ENCODE peak calls at places on chromosomes 3 and 15, in four cellular contexts. One of them, this sample, is unnamed.

GRCh38 chr3:173429076-173429475 is 31.5 kb downstream of the NLGN1 start:
- DNase-seq in AG08396: no peak
- DNase-seq in endothelial cell: no peak
- DNase-seq in ACHN: no peak
- DNase-seq in this sample: no peak

GRCh38 chr3:16148783-16149182 is 25.7 kb upstream of the GALNT15 start:
- DNase-seq in AG08396: peak
- DNase-seq in endothelial cell: no peak
- DNase-seq in ACHN: no peak
- DNase-seq in this sample: peak

GRCh38 chr3:13420817-13421755 is 964 bp upstream of the NUP210 start:
- DNase-seq in AG08396: no peak
- DNase-seq in endothelial cell: peak
- DNase-seq in ACHN: no peak
- DNase-seq in this sample: no peak

GRCh38 chr3:12138044-12138443 is 20.7 kb downstream of the TIMP4 start:
- DNase-seq in AG08396: peak
- DNase-seq in endothelial cell: peak
- DNase-seq in ACHN: peak
- DNase-seq in this sample: no peak

GRCh38 chr3:80733522-80734176 is 965.9 kb upstream of the ROBO1 start:
- DNase-seq in AG08396: no peak
- DNase-seq in endothelial cell: peak
- DNase-seq in ACHN: no peak
- DNase-seq in this sample: no peak

GRCh38 chr3:53056442-53056841 is 10.6 kb upstream of the SFMBT1 start:
- DNase-seq in AG08396: no peak
- DNase-seq in endothelial cell: peak
- DNase-seq in ACHN: peak
- DNase-seq in this sample: no peak

GRCh38 chr3:138653567-138653966 is 45.0 kb downstream of the FAIM start:
- DNase-seq in AG08396: no peak
- DNase-seq in endothelial cell: no peak
- DNase-seq in ACHN: no peak
- DNase-seq in this sample: no peak

GRCh38 chr3:194395201-194395600 is 3.9 kb downstream of the GP5 start:
- DNase-seq in AG08396: no peak
- DNase-seq in endothelial cell: no peak
- DNase-seq in ACHN: no peak
- DNase-seq in this sample: peak

GRCh38 chr15:61935493-61935892 is 124.8 kb downstream of the VPS13C start:
- DNase-seq in AG08396: no peak
- DNase-seq in endothelial cell: no peak
- DNase-seq in ACHN: no peak
- DNase-seq in this sample: no peak

GRCh38 chr15:29138260-29138659 is 131.4 kb downstream of the NSMCE3 start:
- DNase-seq in AG08396: no peak
- DNase-seq in endothelial cell: no peak
- DNase-seq in ACHN: no peak
- DNase-seq in this sample: no peak

GRCh38 chr15:45126535-45127158 is 3.0 kb downstream of the DUOXA1 start:
- DNase-seq in AG08396: no peak
- DNase-seq in endothelial cell: peak
- DNase-seq in ACHN: peak
- DNase-seq in this sample: peak

GRCh38 chr15:90101130-90101968 is 919 bp downstream of the IDH2 start:
- DNase-seq in AG08396: no peak
- DNase-seq in endothelial cell: peak
- DNase-seq in ACHN: peak
- DNase-seq in this sample: peak

GRCh38 chr15:70778258-70779076 is 15.1 kb upstream of the UACA start:
- DNase-seq in AG08396: peak
- DNase-seq in endothelial cell: no peak
- DNase-seq in ACHN: no peak
- DNase-seq in this sample: no peak

GRCh38 chr3:42689421-42690014 is 4.2 kb downstream of the KLHL40 start:
- DNase-seq in AG08396: no peak
- DNase-seq in endothelial cell: no peak
- DNase-seq in ACHN: no peak
- DNase-seq in this sample: no peak

GRCh38 chr3:94360982-94361381 is 298.1 kb downstream of the NSUN3 start:
- DNase-seq in AG08396: no peak
- DNase-seq in endothelial cell: no peak
- DNase-seq in ACHN: no peak
- DNase-seq in this sample: no peak

GRCh38 chr3:158791259-158791920 is 10.5 kb upstream of the MFSD1 start:
- DNase-seq in AG08396: peak
- DNase-seq in endothelial cell: peak
- DNase-seq in ACHN: peak
- DNase-seq in this sample: peak

GRCh38 chr3:4983739-4984510 is 4.7 kb downstream of the BHLHE40 start:
- DNase-seq in AG08396: peak
- DNase-seq in endothelial cell: no peak
- DNase-seq in ACHN: peak
- DNase-seq in this sample: peak

GRCh38 chr15:38201714-38202113 is 50.9 kb upstream of the SPRED1 start:
- DNase-seq in AG08396: no peak
- DNase-seq in endothelial cell: no peak
- DNase-seq in ACHN: no peak
- DNase-seq in this sample: no peak

GRCh38 chr3:16322189-16322588 is 57.2 kb downstream of the OXNAD1 start:
- DNase-seq in AG08396: no peak
- DNase-seq in endothelial cell: no peak
- DNase-seq in ACHN: no peak
- DNase-seq in this sample: no peak

GRCh38 chr3:142958707-142959106 is 4.8 kb downstream of the PAQR9 start:
- DNase-seq in AG08396: peak
- DNase-seq in endothelial cell: no peak
- DNase-seq in ACHN: peak
- DNase-seq in this sample: no peak

GRCh38 chr3:185924375-185924774 is 13.4 kb downstream of the TRA2B start:
- DNase-seq in AG08396: no peak
- DNase-seq in endothelial cell: no peak
- DNase-seq in ACHN: no peak
- DNase-seq in this sample: peak

GRCh38 chr3:100563652-100564215 is 45.7 kb upstream of the ADGRG7 start:
- DNase-seq in AG08396: no peak
- DNase-seq in endothelial cell: no peak
- DNase-seq in ACHN: no peak
- DNase-seq in this sample: no peak

GRCh38 chr3:129439381-129439816 is 349 bp downstream of the MBD4 start:
- DNase-seq in AG08396: peak
- DNase-seq in endothelial cell: no peak
- DNase-seq in ACHN: peak
- DNase-seq in this sample: peak

GRCh38 chr15:20356444-20357138 is 185.0 kb downstream of the GOLGA6L6 start:
- DNase-seq in AG08396: peak
- DNase-seq in endothelial cell: no peak
- DNase-seq in ACHN: peak
- DNase-seq in this sample: peak

GRCh38 chr3:12993022-12993622 is 80.1 kb downstream of the IQSEC1 start:
- DNase-seq in AG08396: peak
- DNase-seq in endothelial cell: no peak
- DNase-seq in ACHN: peak
- DNase-seq in this sample: no peak

GRCh38 chr3:47612178-47612577 is 33.5 kb upstream of the CSPG5 start:
- DNase-seq in AG08396: peak
- DNase-seq in endothelial cell: no peak
- DNase-seq in ACHN: peak
- DNase-seq in this sample: no peak

GRCh38 chr3:195133462-195133861 is 137.5 kb downstream of the XXYLT1 start:
- DNase-seq in AG08396: peak
- DNase-seq in endothelial cell: no peak
- DNase-seq in ACHN: no peak
- DNase-seq in this sample: no peak

GRCh38 chr3:166060789-166061479 is 223.7 kb upstream of the BCHE start:
- DNase-seq in AG08396: no peak
- DNase-seq in endothelial cell: no peak
- DNase-seq in ACHN: no peak
- DNase-seq in this sample: peak

GRCh38 chr3:162007722-162008121 is 511.1 kb downstream of the OTOL1 start:
- DNase-seq in AG08396: no peak
- DNase-seq in endothelial cell: no peak
- DNase-seq in ACHN: no peak
- DNase-seq in this sample: no peak

GRCh38 chr3:128328546-128329458 is 137.9 kb downstream of the DNAJB8 start:
- DNase-seq in AG08396: no peak
- DNase-seq in endothelial cell: no peak
- DNase-seq in ACHN: no peak
- DNase-seq in this sample: no peak

GRCh38 chr3:36417237-36417636 is 36.9 kb downstream of the STAC start:
- DNase-seq in AG08396: no peak
- DNase-seq in endothelial cell: no peak
- DNase-seq in ACHN: no peak
- DNase-seq in this sample: no peak

GRCh38 chr3:126996905-126997304 is 14.0 kb downstream of the PLXNA1 start:
- DNase-seq in AG08396: no peak
- DNase-seq in endothelial cell: no peak
- DNase-seq in ACHN: no peak
- DNase-seq in this sample: no peak

GRCh38 chr3:128493221-128494151 is 485 bp upstream of the GATA2 start:
- DNase-seq in AG08396: no peak
- DNase-seq in endothelial cell: no peak
- DNase-seq in ACHN: no peak
- DNase-seq in this sample: peak

GRCh38 chr3:51955893-51956770 is 951 bp downstream of the GPR62 start:
- DNase-seq in AG08396: peak
- DNase-seq in endothelial cell: peak
- DNase-seq in ACHN: no peak
- DNase-seq in this sample: peak

GRCh38 chr3:150296123-150296750 is 111.9 kb upstream of the TSC22D2 start:
- DNase-seq in AG08396: no peak
- DNase-seq in endothelial cell: no peak
- DNase-seq in ACHN: no peak
- DNase-seq in this sample: peak